ENCODE peak calls at places on chromosomes 3 and 15, in ten cellular contexts. S is foreskin fibroblast; D is brain microvascular endothelial cell; U is tibial nerve; I is heart right ventricle; P is heart left ventricle; V is CD4-positive, alpha-beta T cell; L is lower leg skin; F is IMR-90; H is HFFc6. G is an unnamed sample.

GRCh38 chr15:83153288-83153687 is 45.8 kb downstream of the TM6SF1 start:
- DNase-seq in S (peak), D (no peak), U (no peak), I (no peak), P (no peak), V (no peak), L (no peak), F (peak), H (no peak), G (no peak)

GRCh38 chr15:68843425-68844311 is 23.0 kb upstream of the ANP32A start:
- DNase-seq in S (peak), D (peak), U (no peak), I (no peak), P (peak), V (no peak), L (no peak), F (no peak), H (no peak), G (no peak)

GRCh38 chr3:16173696-16174355 is 654 bp upstream of the GALNT15 start:
- DNase-seq in S (peak), D (no peak), U (no peak), I (no peak), P (no peak), V (no peak), L (peak), F (peak), H (peak), G (no peak)

GRCh38 chr15:58677426-58677825 is 72.1 kb downstream of the ADAM10 start:
- DNase-seq in S (no peak), D (no peak), U (no peak), I (no peak), P (no peak), V (no peak), L (no peak), F (no peak), H (no peak), G (no peak)

GRCh38 chr3:146715176-146715575 is 110.0 kb upstream of the PLSCR5 start:
- DNase-seq in S (peak), D (no peak), U (no peak), I (no peak), P (no peak), V (no peak), L (no peak), F (peak), H (peak), G (no peak)

GRCh38 chr15:46442901-46443590 is 808.2 kb downstream of the SQOR start:
- DNase-seq in S (peak), D (no peak), U (no peak), I (no peak), P (no peak), V (no peak), L (no peak), F (no peak), H (peak), G (no peak)

GRCh38 chr15:92124669-92125068 is 269.0 kb upstream of the ST8SIA2 start:
- DNase-seq in S (no peak), D (no peak), U (no peak), I (no peak), P (no peak), V (no peak), L (no peak), F (no peak), H (no peak), G (no peak)

GRCh38 chr3:183281126-183281797 is 28.2 kb downstream of the B3GNT5 start:
- DNase-seq in S (no peak), D (no peak), U (no peak), I (no peak), P (no peak), V (no peak), L (peak), F (no peak), H (no peak), G (no peak)

GRCh38 chr3:72316501-72317279 is 531.6 kb downstream of the SHQ1 start:
- DNase-seq in S (no peak), D (no peak), U (no peak), I (no peak), P (no peak), V (no peak), L (no peak), F (no peak), H (no peak), G (peak)

GRCh38 chr3:198079771-198080520 is 119.9 kb downstream of the LMLN start:
- DNase-seq in S (peak), D (no peak), U (no peak), I (no peak), P (no peak), V (peak), L (peak), F (peak), H (no peak), G (no peak)

GRCh38 chr3:184685646-184686045 is 26.2 kb downstream of the MAGEF1 start:
- DNase-seq in S (no peak), D (no peak), U (no peak), I (no peak), P (no peak), V (no peak), L (no peak), F (no peak), H (no peak), G (no peak)

GRCh38 chr3:33590541-33590940 is 127.5 kb downstream of the CLASP2 start:
- DNase-seq in S (no peak), D (no peak), U (no peak), I (no peak), P (no peak), V (no peak), L (no peak), F (no peak), H (no peak), G (no peak)

GRCh38 chr3:126394179-126394976 is at the start of gene CFAP100:
- DNase-seq in S (peak), D (peak), U (peak), I (peak), P (no peak), V (no peak), L (peak), F (peak), H (no peak), G (no peak)

GRCh38 chr3:48415251-48415953 is 14.5 kb downstream of the PLXNB1 start:
- DNase-seq in S (no peak), D (no peak), U (no peak), I (no peak), P (peak), V (no peak), L (no peak), F (no peak), H (no peak), G (no peak)
- TF ChIP-seq CTCF in S (no peak), D (peak), U (no peak), I (no peak), P (no peak), V (no peak), L (no peak), F (no peak), H (peak), G (no peak)

GRCh38 chr3:22959593-22959992 is 243.5 kb upstream of the UBE2E2 start:
- DNase-seq in S (no peak), D (no peak), U (no peak), I (no peak), P (no peak), V (no peak), L (no peak), F (no peak), H (no peak), G (no peak)

GRCh38 chr3:22962244-22962643 is 240.9 kb upstream of the UBE2E2 start:
- DNase-seq in S (no peak), D (no peak), U (no peak), I (no peak), P (no peak), V (no peak), L (no peak), F (no peak), H (no peak), G (no peak)

GRCh38 chr3:22966349-22966748 is 236.8 kb upstream of the UBE2E2 start:
- DNase-seq in S (no peak), D (no peak), U (no peak), I (no peak), P (no peak), V (no peak), L (no peak), F (no peak), H (no peak), G (no peak)

DNA sequence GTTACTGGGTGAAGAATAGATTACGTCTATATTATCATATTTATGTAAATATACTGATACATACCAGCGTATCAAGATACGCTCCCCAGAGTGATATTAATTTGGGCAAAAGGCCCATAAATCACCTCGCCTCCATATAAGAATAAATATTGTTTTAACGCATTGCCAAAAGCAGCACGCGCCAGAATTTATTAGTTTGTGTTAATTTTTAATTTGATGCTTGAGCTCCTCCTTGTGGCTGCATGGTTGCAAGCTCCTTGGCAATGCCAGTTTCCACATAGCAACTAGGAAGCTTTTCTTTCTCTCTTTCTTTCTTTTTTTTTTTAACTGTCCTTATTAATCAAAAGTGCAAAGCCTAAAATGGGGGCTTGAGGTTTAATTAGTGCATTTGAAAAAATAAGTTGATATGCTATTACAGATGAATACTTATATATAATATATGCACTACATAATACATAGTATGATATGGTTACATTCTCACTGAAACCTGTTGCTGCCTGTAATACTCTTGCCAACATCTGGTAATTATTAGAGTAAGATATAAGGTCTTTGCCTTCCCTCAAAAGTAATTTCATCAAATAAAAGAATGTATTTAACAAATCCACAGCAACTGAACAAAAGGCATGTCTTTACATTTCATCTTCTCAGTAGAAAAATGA is 242.7 kb upstream of the UBE2E2 start:
- DNase-seq in S (peak), D (peak), U (peak), I (peak), P (no peak), V (no peak), L (no peak), F (peak), H (peak), G (no peak)
- TF ChIP-seq CTCF in S (peak), D (peak), U (peak), I (peak), P (peak), V (no peak), L (no peak), F (peak), H (peak), G (peak)

GRCh38 chr3:50506169-50506568 is 2.7 kb upstream of the CACNA2D2 start:
- DNase-seq in S (no peak), D (no peak), U (no peak), I (no peak), P (no peak), V (no peak), L (no peak), F (no peak), H (no peak), G (no peak)

GRCh38 chr3:50503947-50504346 is 513 bp upstream of the CACNA2D2 start:
- DNase-seq in S (no peak), D (no peak), U (no peak), I (no peak), P (no peak), V (no peak), L (no peak), F (no peak), H (no peak), G (no peak)

GRCh38 chr3:50502584-50503423 is 630 bp downstream of the CACNA2D2 start:
- DNase-seq in S (no peak), D (no peak), U (no peak), I (no peak), P (no peak), V (no peak), L (no peak), F (no peak), H (no peak), G (no peak)

GRCh38 chr3:50503504-50503903 is at the start of gene CACNA2D2:
- DNase-seq in S (peak), D (no peak), U (no peak), I (peak), P (peak), V (peak), L (peak), F (no peak), H (no peak), G (peak)

DNA sequence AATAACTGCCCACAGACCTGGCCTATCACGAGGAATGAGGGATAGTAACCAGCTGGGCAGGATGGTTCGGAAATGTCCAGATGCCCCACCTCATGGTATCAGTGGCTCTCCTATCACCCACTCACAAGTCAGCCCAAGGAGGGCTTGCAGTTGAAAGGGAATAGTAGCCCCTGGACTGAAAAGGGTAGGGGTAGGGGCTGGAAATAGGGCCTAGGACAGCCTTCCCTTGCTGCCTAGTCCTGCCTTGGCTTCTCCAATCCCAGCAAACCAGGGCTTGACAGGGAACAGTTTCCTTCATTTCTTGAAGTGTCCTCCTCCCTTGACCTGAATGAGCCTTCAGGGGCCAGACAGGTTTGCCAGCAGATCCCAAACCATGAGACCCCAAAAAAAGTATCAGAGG is 1.2 kb upstream of the CACNA2D2 start:
- DNase-seq in S (no peak), D (no peak), U (no peak), I (no peak), P (no peak), V (no peak), L (no peak), F (no peak), H (no peak), G (no peak)
- TF ChIP-seq CTCF in S (no peak), D (no peak), U (no peak), I (no peak), P (no peak), V (no peak), L (no peak), F (no peak), H (no peak), G (no peak)

GRCh38 chr3:148158210-148158609 is 539.5 kb upstream of the AGTR1 start:
- DNase-seq in S (peak), D (peak), U (no peak), I (peak), P (no peak), V (no peak), L (no peak), F (peak), H (no peak), G (no peak)

GRCh38 chr3:148162132-148162531 is 535.6 kb upstream of the AGTR1 start:
- DNase-seq in S (peak), D (no peak), U (no peak), I (no peak), P (no peak), V (no peak), L (no peak), F (no peak), H (no peak), G (no peak)
- TF ChIP-seq CTCF in S (no peak), D (no peak), U (no peak), I (no peak), P (no peak), V (no peak), L (no peak), F (no peak), H (no peak), G (no peak)

GRCh38 chr3:60133269-60133877 is 1083.5 kb upstream of the CFAP20DC start:
- DNase-seq in S (no peak), D (no peak), U (no peak), I (peak), P (no peak), V (no peak), L (no peak), F (no peak), H (no peak), G (no peak)
- TF ChIP-seq CTCF in S (no peak), D (no peak), U (no peak), I (no peak), P (no peak), V (no peak), L (no peak), F (no peak), H (no peak), G (no peak)

GRCh38 chr3:95521396-95521795 is 1293.0 kb upstream of the EPHA6 start:
- DNase-seq in S (no peak), D (no peak), U (no peak), I (no peak), P (no peak), V (no peak), L (no peak), F (no peak), H (no peak), G (no peak)
- TF ChIP-seq CTCF in S (no peak), D (no peak), U (no peak), I (no peak), P (no peak), V (no peak), L (no peak), F (no peak), H (no peak), G (no peak)

GRCh38 chr15:90087454-90088154 is 14.7 kb downstream of the IDH2 start:
- DNase-seq in S (peak), D (no peak), U (no peak), I (no peak), P (no peak), V (no peak), L (no peak), F (peak), H (peak), G (no peak)
- TF ChIP-seq CTCF in S (peak), D (peak), U (no peak), I (no peak), P (no peak), V (no peak), L (no peak), F (peak), H (no peak), G (peak)

DNA sequence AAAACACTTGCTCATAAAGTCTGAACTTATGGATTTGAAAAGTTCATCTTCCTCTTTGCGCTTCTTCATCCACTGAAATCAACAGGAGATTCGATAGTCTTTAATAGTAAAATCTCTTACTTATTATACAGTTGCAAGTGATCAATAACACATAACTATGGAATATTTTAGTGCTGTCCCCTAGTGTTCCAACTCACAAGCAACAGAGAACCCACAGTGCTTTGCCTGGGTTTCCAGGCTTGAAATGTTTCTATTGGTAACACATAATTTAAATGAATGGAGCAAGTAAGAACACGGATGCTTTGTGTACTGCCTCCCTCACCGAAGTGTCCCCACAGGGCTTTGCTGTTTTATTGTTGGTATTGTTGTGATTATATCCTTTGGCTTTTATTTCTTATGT is 93.5 kb downstream of the WDR72 start:
- DNase-seq in S (no peak), D (no peak), U (no peak), I (no peak), P (no peak), V (no peak), L (no peak), F (no peak), H (no peak), G (no peak)
- TF ChIP-seq CTCF in S (no peak), D (peak), U (no peak), I (no peak), P (no peak), V (no peak), L (no peak), F (no peak), H (no peak), G (no peak)

DNA sequence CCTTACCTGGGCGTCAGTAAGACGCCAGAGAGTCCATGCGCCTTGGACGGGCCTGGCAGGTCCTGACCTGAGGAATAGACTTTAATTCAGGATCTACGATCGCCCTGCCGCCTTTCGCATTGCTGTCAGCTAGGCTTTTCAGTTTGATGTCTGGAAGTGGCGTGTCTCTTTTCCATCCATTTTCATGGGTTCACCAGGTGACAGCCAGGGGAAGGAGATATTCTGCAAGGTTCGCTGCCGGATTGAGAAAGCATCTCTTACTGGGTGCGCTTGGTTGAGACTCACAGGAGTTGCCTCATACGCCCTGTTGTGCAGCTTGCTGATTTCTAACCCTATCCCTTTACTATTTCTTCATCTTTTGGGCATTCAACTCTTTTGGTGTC is 7.4 kb downstream of the EPHA3 start:
- DNase-seq in S (no peak), D (no peak), U (no peak), I (no peak), P (no peak), V (no peak), L (no peak), F (no peak), H (no peak), G (no peak)
- TF ChIP-seq CTCF in S (no peak), D (no peak), U (no peak), I (no peak), P (no peak), V (peak), L (no peak), F (no peak), H (peak), G (no peak)

G was measured in Peyer's patch.